ENCODE peak calls at places on chromosomes 5 and 9, in five cellular contexts. H is Ammon's horn; I is GM04503; S is activated CD4-positive, alpha-beta T cell treated with anti-CD3 and anti-CD28 coated beads, Interleukin-2, amount 50 U/mL, for 1 hour; J is spleen. Q is an unnamed sample.

GRCh38 chr9:111662851-111663823 is 1.7 kb downstream of the GNG10 start:
- DNase-seq in H (no peak), I (no peak), S (peak), J (no peak), Q (no peak)

GRCh38 chr9:136728548-136729123 is 14.1 kb downstream of the LCN10 start:
- DNase-seq in H (no peak), I (no peak), S (no peak), J (no peak), Q (no peak)

GRCh38 chr5:78799254-78800017 is 150.9 kb upstream of the LHFPL2 start:
- DNase-seq in H (no peak), I (no peak), S (no peak), J (no peak), Q (no peak)

GRCh38 chr5:72377920-72378635 is 57.9 kb downstream of the PTCD2 start:
- DNase-seq in H (no peak), I (no peak), S (no peak), J (no peak), Q (no peak)

GRCh38 chr5:41869739-41870620 is at the start of gene OXCT1:
- DNase-seq in H (peak), I (peak), S (peak), J (peak), Q (peak)

GRCh38 chr9:129110740-129111142 is at the start of gene CRAT:
- DNase-seq in H (peak), I (peak), S (peak), J (peak), Q (peak)

GRCh38 chr9:21616082-21616778 is 134.1 kb upstream of the IFNE start:
- DNase-seq in H (no peak), I (peak), S (no peak), J (no peak), Q (no peak)

GRCh38 chr9:6873862-6874261 is 116.1 kb downstream of the KDM4C start:
- DNase-seq in H (peak), I (peak), S (no peak), J (no peak), Q (no peak)

GRCh38 chr5:10826971-10827370 is 65.9 kb upstream of the DAP start:
- DNase-seq in H (no peak), I (no peak), S (no peak), J (no peak), Q (no peak)

GRCh38 chr5:157994906-157995519 is 136.1 kb upstream of the CLINT1 start:
- DNase-seq in H (peak), I (no peak), S (peak), J (peak), Q (peak)

GRCh38 chr9:84937086-84937670 is 267.6 kb downstream of the NTRK2 start:
- DNase-seq in H (peak), I (no peak), S (no peak), J (no peak), Q (no peak)

GRCh38 chr9:115340314-115340713 is 222.4 kb upstream of the TNC start:
- DNase-seq in H (no peak), I (no peak), S (no peak), J (no peak), Q (no peak)

GRCh38 chr5:52811067-52811749 is 23.5 kb downstream of the ITGA1 start:
- DNase-seq in H (no peak), I (no peak), S (no peak), J (no peak), Q (no peak)

GRCh38 chr9:115278241-115279035 is 160.5 kb upstream of the TNC start:
- DNase-seq in H (no peak), I (no peak), S (no peak), J (no peak), Q (no peak)

GRCh38 chr5:132829742-132830435 is 558 bp downstream of the SHROOM1 start:
- DNase-seq in H (peak), I (no peak), S (peak), J (peak), Q (peak)

GRCh38 chr5:123708074-123708806 is 196.3 kb downstream of the CSNK1G3 start:
- DNase-seq in H (no peak), I (peak), S (no peak), J (no peak), Q (no peak)